ENCODE peak calls at places on chromosomes 11 and 22, in six cellular contexts. D is colonic mucosa, P is adrenal gland, W is Karpas-422, H is HepG2, E is spleen. F is an unnamed sample. For H3K27me3, the result is how much of the 10 kb centered on the place peaks cover.

GRCh38 chr22:39212721-39213376 is 31.9 kb downstream of the PDGFB start:
- DNase-seq in D (no peak), P (no peak), W (no peak), H (peak), E (peak), F (peak)

GRCh38 chr11:65786786-65787636 is at the start of gene OVOL1:
- DNase-seq in D (peak), P (no peak), W (no peak), H (no peak), E (peak), F (peak)

GRCh38 chr11:116605543-116605942 is 167.2 kb downstream of the BUD13 start:
- DNase-seq in D (peak), P (peak), W (peak), H (peak), E (no peak), F (no peak)

GRCh38 chr11:62143727-62144126 is 19.9 kb downstream of the INCENP start:
- DNase-seq in D (peak), P (no peak), W (no peak), H (no peak), E (peak), F (peak)

GRCh38 chr11:73996161-73996747 is 12.6 kb downstream of the UCP3 start:
- DNase-seq in D (peak), P (no peak), W (peak), H (no peak), E (peak), F (no peak)

GRCh38 chr11:94737171-94737611 is 31.0 kb upstream of the AMOTL1 start:
- DNase-seq in D (no peak), P (no peak), W (no peak), H (peak), E (no peak), F (no peak)

GRCh38 chr22:30582788-30583575 is 8.5 kb upstream of the GAL3ST1 start:
- DNase-seq in D (no peak), P (no peak), W (no peak), H (no peak), E (no peak), F (peak)

GRCh38 chr11:64804346-64805210 is 1.6 kb upstream of the MAP4K2 start:
- DNase-seq in D (no peak), P (no peak), W (peak), H (no peak), E (peak), F (peak)

GRCh38 chr11:10657308-10658271 is 36.0 kb downstream of the IRAG1 start:
- DNase-seq in D (no peak), P (peak), W (no peak), H (no peak), E (no peak), F (peak)

GRCh38 chr11:83979593-83979992 is 693.4 kb upstream of the CCDC90B start:
- DNase-seq in D (no peak), P (no peak), W (no peak), H (no peak), E (no peak), F (no peak)

GRCh38 chr22:39517470-39517869 is 2.9 kb upstream of the ATF4 start:
- DNase-seq in D (no peak), P (no peak), W (no peak), H (no peak), E (no peak), F (peak)

GRCh38 chr11:28899706-28900105 is 791.5 kb downstream of the METTL15 start:
- DNase-seq in D (no peak), P (no peak), W (no peak), H (no peak), E (no peak), F (no peak)

GRCh38 chr11:13836666-13837065 is 125.9 kb upstream of the SPON1 start:
- DNase-seq in D (no peak), P (no peak), W (no peak), H (no peak), E (no peak), F (no peak)

GRCh38 chr11:64388911-64389310 is 29.9 kb downstream of the RPS6KA4 start:
- DNase-seq in D (no peak), P (no peak), W (no peak), H (no peak), E (no peak), F (peak)

GRCh38 chr11:18254781-18255361 is 6.4 kb upstream of the SAA2 start:
- DNase-seq in D (no peak), P (no peak), W (no peak), H (no peak), E (no peak), F (no peak)

GRCh38 chr11:119421941-119422504 is 949 bp downstream of the THY1 start:
- DNase-seq in D (no peak), P (no peak), W (no peak), H (no peak), E (no peak), F (peak)

GRCh38 chr22:41085842-41086241 is 6.5 kb upstream of the EP300 start:
- DNase-seq in D (no peak), P (no peak), W (no peak), H (no peak), E (no peak), F (no peak)

GRCh38 chr11:38867338-38867737 is 2269.3 kb upstream of the RAG2 start:
- DNase-seq in D (no peak), P (no peak), W (no peak), H (no peak), E (no peak), F (no peak)

GRCh38 chr11:71490731-71491390 is 36.2 kb upstream of the KRTAP5-7 start:
- DNase-seq in D (no peak), P (peak), W (no peak), H (no peak), E (no peak), F (no peak)

GRCh38 chr11:29173660-29174062 is 843.2 kb downstream of the KCNA4 start:
- DNase-seq in D (no peak), P (no peak), W (no peak), H (peak), E (no peak), F (no peak)

GRCh38 chr11:46674463-46675287 is 25.7 kb downstream of the ARHGAP1 start:
- DNase-seq in D (peak), P (no peak), W (no peak), H (peak), E (peak), F (no peak)

GRCh38 chr11:87662287-87662686 is 513.0 kb downstream of the RAB38 start:
- DNase-seq in D (no peak), P (no peak), W (no peak), H (no peak), E (no peak), F (peak)

GRCh38 chr11:76209956-76210885 is 3.9 kb upstream of the WNT11 start:
- DNase-seq in D (peak), P (peak), W (no peak), H (no peak), E (peak), F (peak)

GRCh38 chr11:76208438-76208828 is 2.1 kb upstream of the WNT11 start:
- DNase-seq in D (no peak), P (no peak), W (no peak), H (no peak), E (no peak), F (peak)

GRCh38 chr11:76209671-76209955 is 3.3 kb upstream of the WNT11 start:
- DNase-seq in D (no peak), P (peak), W (no peak), H (no peak), E (no peak), F (peak)

GRCh38 chr11:76207642-76208378 is 1.5 kb upstream of the WNT11 start:
- DNase-seq in D (peak), P (peak), W (peak), H (peak), E (peak), F (peak)

GRCh38 chr11:76208829-76209670 is 2.7 kb upstream of the WNT11 start:
- DNase-seq in D (peak), P (peak), W (peak), H (peak), E (peak), F (peak)
- H3K27me3 ChIP-seq in D (under half), P (under half), W (under half), H (under half), E (half or more), F (half or more)

GRCh38 chr22:50292643-50293440 is 14.6 kb downstream of the PLXNB2 start:
- DNase-seq in D (no peak), P (no peak), W (peak), H (no peak), E (no peak), F (peak)
- H3K4me3 ChIP-seq in D (peak), P (peak), W (no peak), H (peak), E (peak), F (peak)

GRCh38 chr22:48573766-48574165 is 1253.9 kb downstream of the BRD1 start:
- DNase-seq in D (no peak), P (no peak), W (no peak), H (no peak), E (no peak), F (no peak)

GRCh38 chr22:48572951-48573350 is 1254.7 kb downstream of the BRD1 start:
- DNase-seq in D (no peak), P (no peak), W (no peak), H (no peak), E (no peak), F (no peak)

GRCh38 chr22:48569476-48570233 is 1258.0 kb downstream of the BRD1 start:
- DNase-seq in D (no peak), P (no peak), W (no peak), H (no peak), E (no peak), F (no peak)

GRCh38 chr22:48568736-48569330 is 1258.8 kb downstream of the BRD1 start:
- DNase-seq in D (no peak), P (no peak), W (no peak), H (no peak), E (no peak), F (peak)

GRCh38 chr22:48570912-48571311 is 1256.8 kb downstream of the BRD1 start:
- DNase-seq in D (no peak), P (no peak), W (no peak), H (no peak), E (no peak), F (no peak)
- H3K27me3 ChIP-seq in D (under half), P (under half), W (under half), H (under half), E (under half), F (under half)

GRCh38 chr11:35168606-35169200 is 29.7 kb downstream of the CD44 start:
- DNase-seq in D (no peak), P (no peak), W (no peak), H (no peak), E (no peak), F (no peak)
- H3K4me3 ChIP-seq in D (no peak), P (no peak), W (no peak), H (no peak), E (no peak), F (no peak)

DNA sequence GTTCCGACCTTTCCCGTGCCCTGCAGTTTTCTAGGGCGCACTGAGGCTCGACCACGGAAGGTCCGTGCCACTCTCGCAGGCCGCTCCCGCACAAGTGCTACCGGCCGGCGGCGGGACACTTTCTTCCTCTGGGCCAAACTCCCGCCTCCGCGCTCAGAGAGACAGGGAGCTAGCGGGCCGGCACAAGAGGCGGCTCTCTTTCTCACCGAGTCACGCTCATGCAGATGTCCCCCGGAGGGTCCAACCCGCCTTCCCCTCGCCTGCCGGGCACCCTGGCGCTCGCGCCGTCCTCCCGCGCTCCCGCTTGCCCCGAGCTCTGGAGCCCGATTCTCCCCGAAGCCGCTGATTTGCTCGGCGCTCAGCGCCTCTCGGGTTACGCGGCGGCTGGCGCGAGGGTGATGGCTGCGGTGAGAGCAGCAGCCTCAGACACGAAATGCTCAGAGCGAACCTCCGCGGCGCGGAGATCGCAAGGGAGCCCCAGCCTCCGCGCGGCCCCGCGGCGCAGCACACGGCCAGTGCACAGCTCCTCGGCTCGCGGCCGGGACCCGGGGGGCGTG is 1.0 kb downstream of the LMO1 start:
- DNase-seq in D (no peak), P (peak), W (no peak), H (no peak), E (peak), F (peak)
- H3K27me3 ChIP-seq in D (under half), P (under half), W (under half), H (half or more), E (half or more), F (half or more)

F was measured in osteoblast.